ENCODE peak calls at places on chromosome 20, in ten cellular contexts. E is epithelial cell of prostate; T is stimulated activated CD4-positive, alpha-beta T cell treated with anti-CD3 and anti-CD28 coated beads, Interleukin-2, amount 100 ng/mL, for 4 hours; X is GM04503; G is nephron progenitor cell; J is activated naive CD4-positive, alpha-beta T cell treated with anti-CD3 and anti-CD28 coated beads, Interleukin-2, amount 50 U/mL, for 72 hours; O is putamen; Y is left ventricle myocardium superior; I is right lobe of liver; Q is amygdala. F is an unnamed sample.

GRCh38 chr20:19992996-19993908 is 23.9 kb upstream of the NAA20 start:
- DNase-seq in E (peak), T (no peak), X (peak), G (no peak), J (no peak), O (no peak), Y (no peak), I (no peak), Q (no peak), F (no peak)

GRCh38 chr20:32823737-32824588 is 4.2 kb downstream of the MAPRE1 start:
- DNase-seq in E (no peak), T (no peak), X (no peak), G (no peak), J (no peak), O (no peak), Y (no peak), I (no peak), Q (no peak), F (no peak)

GRCh38 chr20:21505810-21506530 is 7.9 kb downstream of the NKX2-2 start:
- DNase-seq in E (no peak), T (peak), X (no peak), G (peak), J (peak), O (peak), Y (peak), I (peak), Q (peak), F (no peak)

GRCh38 chr20:51335329-51335841 is 207.1 kb downstream of the NFATC2 start:
- DNase-seq in E (peak), T (no peak), X (peak), G (no peak), J (no peak), O (no peak), Y (no peak), I (no peak), Q (no peak), F (no peak)

GRCh38 chr20:25044660-25045342 is 13.1 kb downstream of the ACSS1 start:
- DNase-seq in E (no peak), T (no peak), X (no peak), G (no peak), J (no peak), O (peak), Y (peak), I (peak), Q (peak), F (no peak)

GRCh38 chr20:6515261-6515660 is 252.2 kb upstream of the BMP2 start:
- DNase-seq in E (no peak), T (no peak), X (no peak), G (no peak), J (no peak), O (no peak), Y (no peak), I (no peak), Q (no peak), F (no peak)

GRCh38 chr20:33018169-33018931 is 10.8 kb downstream of the BPIFB2 start:
- DNase-seq in E (no peak), T (no peak), X (no peak), G (no peak), J (no peak), O (no peak), Y (no peak), I (no peak), Q (no peak), F (no peak)

GRCh38 chr20:10909803-10910202 is 236.0 kb upstream of the JAG1 start:
- DNase-seq in E (no peak), T (no peak), X (no peak), G (no peak), J (no peak), O (no peak), Y (no peak), I (no peak), Q (no peak), F (no peak)

GRCh38 chr20:37935435-37935834 is 32.5 kb downstream of the VSTM2L start:
- DNase-seq in E (no peak), T (no peak), X (no peak), G (no peak), J (no peak), O (no peak), Y (no peak), I (peak), Q (no peak), F (no peak)

GRCh38 chr20:23114018-23114417 is 27.9 kb upstream of the CD93 start:
- DNase-seq in E (no peak), T (no peak), X (no peak), G (no peak), J (no peak), O (no peak), Y (peak), I (no peak), Q (no peak), F (no peak)

GRCh38 chr20:32453467-32454163 is 95.5 kb downstream of the ASXL1 start:
- DNase-seq in E (no peak), T (no peak), X (no peak), G (no peak), J (no peak), O (no peak), Y (peak), I (no peak), Q (no peak), F (no peak)

GRCh38 chr20:46688151-46689081 is 828 bp downstream of the TP53RK start:
- DNase-seq in E (no peak), T (no peak), X (no peak), G (no peak), J (no peak), O (peak), Y (no peak), I (no peak), Q (no peak), F (no peak)

GRCh38 chr20:48898210-48898609 is 23.3 kb upstream of the ARFGEF2 start:
- DNase-seq in E (no peak), T (no peak), X (no peak), G (no peak), J (no peak), O (no peak), Y (no peak), I (no peak), Q (no peak), F (no peak)

GRCh38 chr20:20317195-20318113 is 50.5 kb upstream of the INSM1 start:
- DNase-seq in E (no peak), T (no peak), X (no peak), G (no peak), J (no peak), O (no peak), Y (peak), I (no peak), Q (no peak), F (no peak)

GRCh38 chr20:48102821-48103635 is 317.7 kb upstream of the SULF2 start:
- DNase-seq in E (no peak), T (no peak), X (no peak), G (no peak), J (no peak), O (peak), Y (no peak), I (no peak), Q (peak), F (no peak)

GRCh38 chr20:33995053-33995816 is 1.5 kb downstream of the RALY start:
- DNase-seq in E (no peak), T (no peak), X (no peak), G (no peak), J (no peak), O (no peak), Y (no peak), I (no peak), Q (no peak), F (no peak)

GRCh38 chr20:23139524-23139923 is 53.4 kb upstream of the CD93 start:
- DNase-seq in E (peak), T (no peak), X (no peak), G (no peak), J (peak), O (no peak), Y (no peak), I (peak), Q (no peak), F (no peak)

GRCh38 chr20:3483784-3484183 is 13.0 kb downstream of the ATRN start:
- DNase-seq in E (no peak), T (no peak), X (no peak), G (no peak), J (no peak), O (no peak), Y (no peak), I (no peak), Q (no peak), F (no peak)

GRCh38 chr20:46808565-46808964 is 86.1 kb upstream of the EYA2 start:
- DNase-seq in E (no peak), T (no peak), X (no peak), G (no peak), J (no peak), O (no peak), Y (no peak), I (no peak), Q (no peak), F (no peak)

GRCh38 chr20:10861086-10861485 is 187.3 kb upstream of the JAG1 start:
- DNase-seq in E (peak), T (no peak), X (no peak), G (no peak), J (no peak), O (no peak), Y (no peak), I (no peak), Q (no peak), F (no peak)

GRCh38 chr20:39676857-39677351 is 714.8 kb downstream of the DHX35 start:
- DNase-seq in E (no peak), T (no peak), X (no peak), G (no peak), J (no peak), O (no peak), Y (no peak), I (no peak), Q (no peak), F (no peak)

GRCh38 chr20:19304389-19304788 is 91.9 kb downstream of the SLC24A3 start:
- DNase-seq in E (no peak), T (no peak), X (no peak), G (no peak), J (no peak), O (no peak), Y (no peak), I (no peak), Q (no peak), F (no peak)

GRCh38 chr20:2544211-2544610 is 7.8 kb downstream of the TMC2 start:
- DNase-seq in E (no peak), T (no peak), X (no peak), G (no peak), J (no peak), O (no peak), Y (no peak), I (no peak), Q (no peak), F (no peak)

GRCh38 chr20:46367967-46368901 is 38.2 kb downstream of the ELMO2 start:
- DNase-seq in E (no peak), T (no peak), X (no peak), G (no peak), J (peak), O (no peak), Y (no peak), I (no peak), Q (no peak), F (no peak)

GRCh38 chr20:63133481-63134091 is 82.3 kb downstream of the YTHDF1 start:
- DNase-seq in E (no peak), T (no peak), X (no peak), G (peak), J (peak), O (no peak), Y (no peak), I (peak), Q (no peak), F (no peak)

GRCh38 chr20:58040447-58041290 is 187.8 kb downstream of the ANKRD60 start:
- DNase-seq in E (no peak), T (no peak), X (no peak), G (no peak), J (no peak), O (no peak), Y (no peak), I (no peak), Q (no peak), F (no peak)

GRCh38 chr20:39048000-39048696 is 86.0 kb downstream of the DHX35 start:
- DNase-seq in E (peak), T (peak), X (no peak), G (peak), J (peak), O (peak), Y (peak), I (peak), Q (peak), F (peak)

GRCh38 chr20:4025125-4025524 is 9.8 kb upstream of the RNF24 start:
- DNase-seq in E (no peak), T (no peak), X (no peak), G (no peak), J (no peak), O (no peak), Y (no peak), I (no peak), Q (no peak), F (no peak)

GRCh38 chr20:47784599-47785320 is 521 bp downstream of the SULF2 start:
- DNase-seq in E (no peak), T (no peak), X (peak), G (peak), J (no peak), O (no peak), Y (peak), I (peak), Q (no peak), F (no peak)

GRCh38 chr20:5822569-5822968 is 72.4 kb downstream of the SHLD1 start:
- DNase-seq in E (no peak), T (no peak), X (no peak), G (no peak), J (no peak), O (no peak), Y (no peak), I (no peak), Q (no peak), F (no peak)

GRCh38 chr20:57451759-57452661 is 60.8 kb downstream of the RBM38 start:
- DNase-seq in E (no peak), T (no peak), X (no peak), G (no peak), J (no peak), O (no peak), Y (no peak), I (no peak), Q (no peak), F (no peak)

GRCh38 chr20:4256886-4257285 is 241.5 kb upstream of the RNF24 start:
- DNase-seq in E (no peak), T (no peak), X (no peak), G (no peak), J (no peak), O (no peak), Y (no peak), I (no peak), Q (no peak), F (no peak)

GRCh38 chr20:4962257-4962855 is 39.0 kb downstream of the SLC23A2 start:
- DNase-seq in E (no peak), T (peak), X (no peak), G (no peak), J (no peak), O (no peak), Y (no peak), I (no peak), Q (no peak), F (peak)

GRCh38 chr20:45372646-45373352 is 5.3 kb downstream of the TP53TG5 start:
- DNase-seq in E (no peak), T (no peak), X (no peak), G (no peak), J (no peak), O (peak), Y (peak), I (no peak), Q (peak), F (no peak)

GRCh38 chr20:44805991-44806729 is 4.2 kb downstream of the RIMS4 start:
- DNase-seq in E (no peak), T (no peak), X (peak), G (peak), J (no peak), O (peak), Y (no peak), I (no peak), Q (peak), F (no peak)

F was measured in T-helper 22 cell.